ENCODE peak calls at places on chromosome 19, in six cellular contexts. T is kidney epithelial cell, K is astrocyte, E is fibroblast of mammary gland, Z is sigmoid colon, X is breast epithelium. R is an unnamed sample.

GRCh38 chr19:27709496-27709895 is 1503.5 kb downstream of the UQCRFS1 start:
- DNase-seq in X (no peak), K (no peak), E (no peak), T (no peak), Z (no peak), R (no peak)

GRCh38 chr19:57559008-57559403 is 657 bp downstream of the ZNF550 start:
- DNase-seq in K (no peak), T (no peak), Z (no peak), E (peak), X (no peak), R (no peak)

GRCh38 chr19:49613374-49613773 is 22.4 kb downstream of the PRR12 start:
- DNase-seq in E (peak), Z (no peak), T (no peak), X (no peak), K (no peak), R (no peak)

GRCh38 chr19:42252365-42253244 is 2.3 kb downstream of the ERF start:
- DNase-seq in X (no peak), T (no peak), K (no peak), E (peak), Z (peak), R (no peak)

GRCh38 chr19:14509382-14509781 is 8.8 kb downstream of the DNAJB1 start:
- DNase-seq in T (no peak), K (no peak), E (no peak), X (no peak), Z (no peak), R (no peak)

GRCh38 chr19:45913874-45914830 is at the start of gene NANOS2:
- DNase-seq in X (no peak), E (no peak), K (no peak), Z (no peak), T (no peak), R (no peak)

GRCh38 chr19:16661480-16662034 is 618 bp downstream of the TMEM38A start:
- DNase-seq in E (no peak), K (no peak), T (no peak), Z (peak), X (no peak), R (peak)

GRCh38 chr19:16040642-16041041 is 35.7 kb upstream of the TPM4 start:
- DNase-seq in T (no peak), Z (peak), K (no peak), E (peak), X (no peak), R (no peak)

GRCh38 chr19:10114651-10115391 is 3.3 kb downstream of the P2RY11 start:
- DNase-seq in Z (no peak), K (no peak), X (no peak), T (no peak), E (no peak), R (no peak)

GRCh38 chr19:36489920-36490415 is 607 bp upstream of the ZNF566 start:
- DNase-seq in K (peak), X (no peak), T (peak), Z (no peak), E (peak), R (peak)

GRCh38 chr19:45809643-45810159 is 5.4 kb downstream of the RSPH6A start:
- DNase-seq in E (peak), Z (no peak), T (peak), X (no peak), K (peak), R (peak)

GRCh38 chr19:4014541-4015491 is 7.3 kb downstream of the PIAS4 start:
- DNase-seq in E (no peak), Z (peak), X (peak), K (no peak), T (no peak), R (no peak)

GRCh38 chr19:46546194-46546896 is 50.7 kb upstream of the PNMA8B start:
- DNase-seq in K (peak), E (peak), X (no peak), Z (no peak), T (peak), R (no peak)

GRCh38 chr19:2150794-2151338 is 500 bp downstream of the AP3D1 start:
- DNase-seq in E (no peak), T (no peak), K (no peak), X (no peak), Z (no peak), R (no peak)

GRCh38 chr19:51713319-51714285 is 10.2 kb downstream of the HAS1 start:
- DNase-seq in E (no peak), Z (no peak), K (no peak), T (no peak), X (no peak), R (no peak)

GRCh38 chr19:12838182-12838890 is at the start of gene MAST1:
- DNase-seq in T (no peak), K (no peak), Z (no peak), X (no peak), E (no peak), R (no peak)

GRCh38 chr19:42280761-42281174 is 11.7 kb downstream of the CIC start:
- DNase-seq in X (no peak), K (peak), T (no peak), Z (no peak), E (peak), R (no peak)

GRCh38 chr19:10184636-10185035 is 10.1 kb downstream of the DNMT1 start:
- DNase-seq in K (no peak), X (peak), Z (no peak), E (no peak), T (no peak), R (no peak)

GRCh38 chr19:35783469-35784400 is 8.4 kb downstream of the ARHGAP33 start:
- DNase-seq in X (no peak), K (no peak), T (no peak), Z (no peak), E (no peak), R (no peak)

GRCh38 chr19:53868091-53868891 is 608 bp downstream of the MYADM start:
- DNase-seq in X (peak), E (peak), Z (peak), T (no peak), K (no peak), R (no peak)

GRCh38 chr19:37654118-37654517 is 1.1 kb downstream of the ZFP30 start:
- DNase-seq in E (peak), Z (no peak), K (no peak), T (no peak), X (no peak), R (no peak)

GRCh38 chr19:37654833-37655688 is at the start of gene ZFP30:
- DNase-seq in X (peak), T (peak), Z (peak), E (peak), K (peak), R (peak)

GRCh38 chr19:37654525-37654832 is 786 bp downstream of the ZFP30 start:
- DNase-seq in K (peak), X (no peak), T (no peak), Z (no peak), E (peak), R (no peak)

DNA sequence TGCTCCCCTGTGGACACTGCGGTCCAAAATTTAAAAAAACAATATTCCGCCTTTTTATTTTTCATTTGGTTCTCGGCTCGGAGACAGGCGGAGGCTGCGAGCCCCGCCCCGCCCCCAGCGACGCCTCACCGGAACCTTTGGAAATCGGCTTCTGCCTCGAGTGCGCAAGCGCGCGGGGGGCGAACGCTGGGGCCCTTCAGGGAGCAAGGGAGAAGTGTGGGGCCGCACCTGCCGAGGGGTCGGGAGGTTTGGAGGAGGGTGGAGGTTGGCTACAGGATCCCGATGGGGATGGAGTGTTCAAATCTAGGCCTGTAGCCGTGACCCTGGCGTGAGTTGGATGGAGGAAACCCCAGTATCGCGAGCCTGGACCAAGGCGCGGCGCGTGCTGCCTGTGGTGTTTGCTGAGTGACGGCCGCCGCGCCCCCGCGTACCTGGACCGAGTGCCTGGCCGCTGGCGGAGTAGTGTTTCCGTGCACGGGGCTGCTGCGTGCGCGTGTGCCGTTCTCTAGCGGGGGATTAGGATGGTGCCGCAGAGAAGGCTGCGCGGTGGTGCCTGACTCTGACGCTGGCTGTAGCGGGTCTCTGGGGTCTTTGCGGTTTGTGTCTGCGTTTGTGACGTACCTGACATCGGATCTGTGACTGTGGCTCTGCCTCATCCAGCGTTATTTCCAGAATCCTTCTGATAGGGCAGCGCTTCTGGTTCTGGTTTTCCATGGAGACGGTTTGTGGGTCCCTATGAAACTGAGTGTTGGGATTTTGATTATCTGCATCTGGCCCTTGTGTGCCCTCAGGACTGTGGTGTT is 625 bp upstream of the ZFP30 start:
- DNase-seq in K (peak), X (peak), Z (peak), E (peak), T (peak), R (peak)
- TF ChIP-seq CTCF in K (no peak), X (no peak), Z (no peak), E (no peak), T (no peak), R (no peak)

GRCh38 chr19:40810160-40810559 is 11.2 kb downstream of the EGLN2 start:
- DNase-seq in E (no peak), X (no peak), K (no peak), Z (no peak), T (no peak), R (no peak)

GRCh38 chr19:40809358-40810086 is 10.5 kb downstream of the EGLN2 start:
- DNase-seq in T (no peak), K (no peak), E (no peak), Z (no peak), X (no peak), R (no peak)

GRCh38 chr19:40808497-40808896 is 9.5 kb downstream of the EGLN2 start:
- DNase-seq in X (no peak), E (no peak), K (no peak), T (no peak), Z (no peak), R (no peak)

GRCh38 chr19:40813182-40813581 is 14.2 kb downstream of the EGLN2 start:
- DNase-seq in K (no peak), Z (no peak), E (no peak), T (no peak), X (no peak), R (no peak)

GRCh38 chr19:40811478-40812341 is 12.7 kb downstream of the EGLN2 start:
- DNase-seq in E (no peak), X (no peak), T (no peak), Z (no peak), K (no peak), R (no peak)
- H3K4me3 ChIP-seq in E (no peak), X (peak), T (no peak), Z (peak), K (no peak), R (no peak)

DNA sequence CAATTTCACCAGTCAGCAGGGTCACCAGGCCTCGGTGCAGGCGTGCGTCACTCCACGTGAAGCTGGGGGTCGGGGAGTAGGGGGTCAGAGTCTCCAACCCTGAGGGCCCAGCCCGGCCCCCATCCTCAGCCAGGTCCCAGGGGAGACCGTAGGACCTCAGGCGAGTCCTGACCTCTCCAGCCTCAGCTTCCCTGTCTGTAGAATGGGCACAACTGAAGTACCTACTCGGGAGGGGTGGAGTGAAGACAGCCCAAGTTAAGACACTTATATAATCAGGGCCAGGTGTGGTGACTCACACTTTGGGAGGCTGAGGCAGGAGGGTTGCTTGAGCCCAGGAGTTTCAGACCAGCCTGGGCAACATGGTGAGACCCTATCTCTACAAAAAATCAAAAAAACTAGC is 2.7 kb upstream of the SPACA4 start:
- DNase-seq in X (no peak), T (no peak), K (no peak), E (no peak), Z (no peak), R (no peak)
- TF ChIP-seq CTCF in X (no peak), T (no peak), K (no peak), E (no peak), Z (no peak), R (no peak)

GRCh38 chr19:7395793-7396192 is 47.1 kb downstream of the ARHGEF18 start:
- DNase-seq in K (no peak), E (no peak), T (no peak), Z (no peak), X (no peak), R (no peak)
- H3K4me3 ChIP-seq in K (peak), E (peak), T (peak), Z (peak), X (peak), R (peak)

GRCh38 chr19:41248895-41249294 is 15.3 kb upstream of the HNRNPUL1 start:
- DNase-seq in E (no peak), K (no peak), T (no peak), Z (no peak), X (no peak), R (no peak)
- TF ChIP-seq CTCF in E (no peak), K (no peak), T (no peak), Z (no peak), X (no peak), R (no peak)

GRCh38 chr19:19627716-19628498 is at the start of gene LPAR2:
- DNase-seq in T (no peak), X (peak), E (no peak), Z (no peak), K (no peak), R (no peak)
- H3K4me3 ChIP-seq in T (peak), X (peak), E (peak), Z (peak), K (peak), R (peak)